ENCODE peak calls at places on chromosome 13, in nine cellular contexts. One of them, this sample, is unnamed.

GRCh38 chr13:27981006-27981708 is 7.3 kb downstream of the URAD start:
- DNase-seq in amniotic epithelial cell: no peak
- DNase-seq in hypothalamus: no peak
- DNase-seq in tibial nerve: no peak
- DNase-seq in activated CD4-positive, alpha-beta T cell treated with anti-CD3 and anti-CD28 coated beads for 36 hours: no peak
- DNase-seq in activated T-cell treated with anti-CD3 and anti-CD28 coated beads, Interleukin-2, amount 50 U/mL, for 24 hours: no peak
- DNase-seq in CD8-positive, alpha-beta memory T cell: no peak
- DNase-seq in trophoblast cell: no peak
- DNase-seq in NCI-H2029: no peak
- DNase-seq in this sample: no peak

GRCh38 chr13:101447852-101448251 is 4.6 kb upstream of the ITGBL1 start:
- DNase-seq in activated CD4-positive, alpha-beta T cell treated with anti-CD3 and anti-CD28 coated beads for 36 hours: no peak
- DNase-seq in activated T-cell treated with anti-CD3 and anti-CD28 coated beads, Interleukin-2, amount 50 U/mL, for 24 hours: no peak
- DNase-seq in amniotic epithelial cell: no peak
- DNase-seq in hypothalamus: no peak
- DNase-seq in tibial nerve: no peak
- DNase-seq in CD8-positive, alpha-beta memory T cell: no peak
- DNase-seq in NCI-H2029: no peak
- DNase-seq in trophoblast cell: no peak
- DNase-seq in this sample: no peak

GRCh38 chr13:98599502-98600328 is 22.8 kb upstream of the STK24 start:
- DNase-seq in amniotic epithelial cell: no peak
- DNase-seq in tibial nerve: no peak
- DNase-seq in hypothalamus: no peak
- DNase-seq in activated T-cell treated with anti-CD3 and anti-CD28 coated beads, Interleukin-2, amount 50 U/mL, for 24 hours: no peak
- DNase-seq in activated CD4-positive, alpha-beta T cell treated with anti-CD3 and anti-CD28 coated beads for 36 hours: no peak
- DNase-seq in trophoblast cell: no peak
- DNase-seq in CD8-positive, alpha-beta memory T cell: no peak
- DNase-seq in NCI-H2029: no peak
- DNase-seq in this sample: peak

GRCh38 chr13:98327326-98328314 is 150.6 kb upstream of the RNF113B start:
- DNase-seq in hypothalamus: no peak
- DNase-seq in amniotic epithelial cell: peak
- DNase-seq in activated T-cell treated with anti-CD3 and anti-CD28 coated beads, Interleukin-2, amount 50 U/mL, for 24 hours: no peak
- DNase-seq in CD8-positive, alpha-beta memory T cell: no peak
- DNase-seq in trophoblast cell: no peak
- DNase-seq in activated CD4-positive, alpha-beta T cell treated with anti-CD3 and anti-CD28 coated beads for 36 hours: no peak
- DNase-seq in NCI-H2029: no peak
- DNase-seq in tibial nerve: no peak
- DNase-seq in this sample: peak

GRCh38 chr13:56189439-56189838 is 951.3 kb upstream of the PRR20A start:
- DNase-seq in activated CD4-positive, alpha-beta T cell treated with anti-CD3 and anti-CD28 coated beads for 36 hours: no peak
- DNase-seq in CD8-positive, alpha-beta memory T cell: no peak
- DNase-seq in activated T-cell treated with anti-CD3 and anti-CD28 coated beads, Interleukin-2, amount 50 U/mL, for 24 hours: no peak
- DNase-seq in trophoblast cell: no peak
- DNase-seq in amniotic epithelial cell: no peak
- DNase-seq in tibial nerve: no peak
- DNase-seq in NCI-H2029: no peak
- DNase-seq in hypothalamus: no peak
- DNase-seq in this sample: no peak

GRCh38 chr13:27621116-27621365 is 651 bp upstream of the POLR1D start:
- DNase-seq in CD8-positive, alpha-beta memory T cell: no peak
- DNase-seq in NCI-H2029: peak
- DNase-seq in hypothalamus: no peak
- DNase-seq in activated T-cell treated with anti-CD3 and anti-CD28 coated beads, Interleukin-2, amount 50 U/mL, for 24 hours: no peak
- DNase-seq in activated CD4-positive, alpha-beta T cell treated with anti-CD3 and anti-CD28 coated beads for 36 hours: no peak
- DNase-seq in trophoblast cell: no peak
- DNase-seq in tibial nerve: no peak
- DNase-seq in amniotic epithelial cell: no peak
- DNase-seq in this sample: no peak

GRCh38 chr13:43686557-43686956 is 100.2 kb downstream of the ENOX1 start:
- DNase-seq in amniotic epithelial cell: peak
- DNase-seq in hypothalamus: no peak
- DNase-seq in trophoblast cell: peak
- DNase-seq in CD8-positive, alpha-beta memory T cell: no peak
- DNase-seq in tibial nerve: no peak
- DNase-seq in activated CD4-positive, alpha-beta T cell treated with anti-CD3 and anti-CD28 coated beads for 36 hours: no peak
- DNase-seq in NCI-H2029: no peak
- DNase-seq in activated T-cell treated with anti-CD3 and anti-CD28 coated beads, Interleukin-2, amount 50 U/mL, for 24 hours: no peak
- DNase-seq in this sample: peak

GRCh38 chr13:20573186-20573585 is 6.2 kb downstream of the IFT88 start:
- DNase-seq in activated T-cell treated with anti-CD3 and anti-CD28 coated beads, Interleukin-2, amount 50 U/mL, for 24 hours: no peak
- DNase-seq in amniotic epithelial cell: no peak
- DNase-seq in activated CD4-positive, alpha-beta T cell treated with anti-CD3 and anti-CD28 coated beads for 36 hours: no peak
- DNase-seq in CD8-positive, alpha-beta memory T cell: no peak
- DNase-seq in hypothalamus: no peak
- DNase-seq in tibial nerve: no peak
- DNase-seq in trophoblast cell: no peak
- DNase-seq in NCI-H2029: no peak
- DNase-seq in this sample: no peak

GRCh38 chr13:44336934-44337333 is 36.7 kb upstream of the SERP2 start:
- DNase-seq in tibial nerve: no peak
- DNase-seq in activated CD4-positive, alpha-beta T cell treated with anti-CD3 and anti-CD28 coated beads for 36 hours: no peak
- DNase-seq in CD8-positive, alpha-beta memory T cell: no peak
- DNase-seq in NCI-H2029: no peak
- DNase-seq in hypothalamus: no peak
- DNase-seq in amniotic epithelial cell: no peak
- DNase-seq in activated T-cell treated with anti-CD3 and anti-CD28 coated beads, Interleukin-2, amount 50 U/mL, for 24 hours: no peak
- DNase-seq in trophoblast cell: peak
- DNase-seq in this sample: no peak

GRCh38 chr13:106089251-106089940 is 446.1 kb downstream of the EFNB2 start:
- DNase-seq in CD8-positive, alpha-beta memory T cell: no peak
- DNase-seq in amniotic epithelial cell: no peak
- DNase-seq in activated CD4-positive, alpha-beta T cell treated with anti-CD3 and anti-CD28 coated beads for 36 hours: no peak
- DNase-seq in trophoblast cell: no peak
- DNase-seq in NCI-H2029: no peak
- DNase-seq in hypothalamus: peak
- DNase-seq in activated T-cell treated with anti-CD3 and anti-CD28 coated beads, Interleukin-2, amount 50 U/mL, for 24 hours: no peak
- DNase-seq in tibial nerve: no peak
- DNase-seq in this sample: no peak

GRCh38 chr13:40221460-40222201 is 444.8 kb downstream of the FOXO1 start:
- DNase-seq in trophoblast cell: peak
- DNase-seq in activated CD4-positive, alpha-beta T cell treated with anti-CD3 and anti-CD28 coated beads for 36 hours: peak
- DNase-seq in hypothalamus: no peak
- DNase-seq in activated T-cell treated with anti-CD3 and anti-CD28 coated beads, Interleukin-2, amount 50 U/mL, for 24 hours: peak
- DNase-seq in tibial nerve: peak
- DNase-seq in amniotic epithelial cell: peak
- DNase-seq in CD8-positive, alpha-beta memory T cell: peak
- DNase-seq in NCI-H2029: no peak
- DNase-seq in this sample: peak

GRCh38 chr13:24615114-24615513 is 65.1 kb upstream of the ATP12A start:
- DNase-seq in activated CD4-positive, alpha-beta T cell treated with anti-CD3 and anti-CD28 coated beads for 36 hours: no peak
- DNase-seq in CD8-positive, alpha-beta memory T cell: no peak
- DNase-seq in NCI-H2029: no peak
- DNase-seq in trophoblast cell: peak
- DNase-seq in tibial nerve: no peak
- DNase-seq in amniotic epithelial cell: no peak
- DNase-seq in hypothalamus: no peak
- DNase-seq in activated T-cell treated with anti-CD3 and anti-CD28 coated beads, Interleukin-2, amount 50 U/mL, for 24 hours: no peak
- DNase-seq in this sample: no peak

GRCh38 chr13:113582841-113583631 is 1.5 kb upstream of the TFDP1 start:
- DNase-seq in activated T-cell treated with anti-CD3 and anti-CD28 coated beads, Interleukin-2, amount 50 U/mL, for 24 hours: peak
- DNase-seq in tibial nerve: no peak
- DNase-seq in trophoblast cell: no peak
- DNase-seq in CD8-positive, alpha-beta memory T cell: no peak
- DNase-seq in amniotic epithelial cell: no peak
- DNase-seq in activated CD4-positive, alpha-beta T cell treated with anti-CD3 and anti-CD28 coated beads for 36 hours: no peak
- DNase-seq in NCI-H2029: no peak
- DNase-seq in hypothalamus: no peak
- DNase-seq in this sample: no peak

GRCh38 chr13:39263033-39263432 is 224.8 kb downstream of the NHLRC3 start:
- DNase-seq in hypothalamus: peak
- DNase-seq in CD8-positive, alpha-beta memory T cell: no peak
- DNase-seq in activated CD4-positive, alpha-beta T cell treated with anti-CD3 and anti-CD28 coated beads for 36 hours: peak
- DNase-seq in amniotic epithelial cell: peak
- DNase-seq in trophoblast cell: peak
- DNase-seq in tibial nerve: peak
- DNase-seq in NCI-H2029: no peak
- DNase-seq in activated T-cell treated with anti-CD3 and anti-CD28 coated beads, Interleukin-2, amount 50 U/mL, for 24 hours: peak
- DNase-seq in this sample: peak

GRCh38 chr13:79936368-79937136 is 404.4 kb downstream of the SPRY2 start:
- DNase-seq in CD8-positive, alpha-beta memory T cell: no peak
- DNase-seq in trophoblast cell: peak
- DNase-seq in tibial nerve: peak
- DNase-seq in amniotic epithelial cell: peak
- DNase-seq in activated T-cell treated with anti-CD3 and anti-CD28 coated beads, Interleukin-2, amount 50 U/mL, for 24 hours: no peak
- DNase-seq in hypothalamus: peak
- DNase-seq in activated CD4-positive, alpha-beta T cell treated with anti-CD3 and anti-CD28 coated beads for 36 hours: no peak
- DNase-seq in NCI-H2029: no peak
- DNase-seq in this sample: peak

GRCh38 chr13:23707674-23708073 is 137.5 kb downstream of the TNFRSF19 start:
- DNase-seq in activated T-cell treated with anti-CD3 and anti-CD28 coated beads, Interleukin-2, amount 50 U/mL, for 24 hours: no peak
- DNase-seq in NCI-H2029: no peak
- DNase-seq in tibial nerve: no peak
- DNase-seq in trophoblast cell: no peak
- DNase-seq in hypothalamus: no peak
- DNase-seq in CD8-positive, alpha-beta memory T cell: no peak
- DNase-seq in activated CD4-positive, alpha-beta T cell treated with anti-CD3 and anti-CD28 coated beads for 36 hours: peak
- DNase-seq in amniotic epithelial cell: peak
- DNase-seq in this sample: peak

GRCh38 chr13:25085125-25085742 is 10.7 kb upstream of the PABPC3 start:
- DNase-seq in NCI-H2029: no peak
- DNase-seq in CD8-positive, alpha-beta memory T cell: no peak
- DNase-seq in trophoblast cell: peak
- DNase-seq in amniotic epithelial cell: peak
- DNase-seq in hypothalamus: peak
- DNase-seq in tibial nerve: peak
- DNase-seq in activated T-cell treated with anti-CD3 and anti-CD28 coated beads, Interleukin-2, amount 50 U/mL, for 24 hours: no peak
- DNase-seq in activated CD4-positive, alpha-beta T cell treated with anti-CD3 and anti-CD28 coated beads for 36 hours: peak
- DNase-seq in this sample: peak

GRCh38 chr13:30676672-30677071 is 58.7 kb upstream of the ALOX5AP start:
- DNase-seq in NCI-H2029: no peak
- DNase-seq in CD8-positive, alpha-beta memory T cell: no peak
- DNase-seq in amniotic epithelial cell: no peak
- DNase-seq in hypothalamus: no peak
- DNase-seq in activated T-cell treated with anti-CD3 and anti-CD28 coated beads, Interleukin-2, amount 50 U/mL, for 24 hours: no peak
- DNase-seq in trophoblast cell: no peak
- DNase-seq in activated CD4-positive, alpha-beta T cell treated with anti-CD3 and anti-CD28 coated beads for 36 hours: no peak
- DNase-seq in tibial nerve: no peak
- DNase-seq in this sample: no peak

GRCh38 chr13:32914686-32915085 is 101.5 kb upstream of the KL start:
- DNase-seq in hypothalamus: no peak
- DNase-seq in CD8-positive, alpha-beta memory T cell: no peak
- DNase-seq in tibial nerve: no peak
- DNase-seq in activated CD4-positive, alpha-beta T cell treated with anti-CD3 and anti-CD28 coated beads for 36 hours: no peak
- DNase-seq in NCI-H2029: no peak
- DNase-seq in activated T-cell treated with anti-CD3 and anti-CD28 coated beads, Interleukin-2, amount 50 U/mL, for 24 hours: no peak
- DNase-seq in trophoblast cell: no peak
- DNase-seq in amniotic epithelial cell: no peak
- DNase-seq in this sample: no peak

GRCh38 chr13:24202215-24202614 is 41.7 kb downstream of the SPATA13 start:
- DNase-seq in NCI-H2029: no peak
- DNase-seq in tibial nerve: no peak
- DNase-seq in activated T-cell treated with anti-CD3 and anti-CD28 coated beads, Interleukin-2, amount 50 U/mL, for 24 hours: no peak
- DNase-seq in trophoblast cell: no peak
- DNase-seq in activated CD4-positive, alpha-beta T cell treated with anti-CD3 and anti-CD28 coated beads for 36 hours: no peak
- DNase-seq in CD8-positive, alpha-beta memory T cell: no peak
- DNase-seq in amniotic epithelial cell: no peak
- DNase-seq in hypothalamus: no peak
- DNase-seq in this sample: no peak

GRCh38 chr13:67506407-67506806 is 276.3 kb upstream of the PCDH9 start:
- DNase-seq in amniotic epithelial cell: no peak
- DNase-seq in trophoblast cell: no peak
- DNase-seq in NCI-H2029: no peak
- DNase-seq in CD8-positive, alpha-beta memory T cell: no peak
- DNase-seq in activated T-cell treated with anti-CD3 and anti-CD28 coated beads, Interleukin-2, amount 50 U/mL, for 24 hours: no peak
- DNase-seq in hypothalamus: no peak
- DNase-seq in activated CD4-positive, alpha-beta T cell treated with anti-CD3 and anti-CD28 coated beads for 36 hours: no peak
- DNase-seq in tibial nerve: no peak
- DNase-seq in this sample: no peak

GRCh38 chr13:37187110-37187509 is 81.6 kb upstream of the CSNK1A1L start:
- DNase-seq in tibial nerve: no peak
- DNase-seq in CD8-positive, alpha-beta memory T cell: no peak
- DNase-seq in NCI-H2029: no peak
- DNase-seq in amniotic epithelial cell: no peak
- DNase-seq in trophoblast cell: peak
- DNase-seq in hypothalamus: no peak
- DNase-seq in activated T-cell treated with anti-CD3 and anti-CD28 coated beads, Interleukin-2, amount 50 U/mL, for 24 hours: no peak
- DNase-seq in activated CD4-positive, alpha-beta T cell treated with anti-CD3 and anti-CD28 coated beads for 36 hours: no peak
- DNase-seq in this sample: peak

GRCh38 chr13:93169980-93170379 is 56.6 kb upstream of the GPC6 start:
- DNase-seq in activated CD4-positive, alpha-beta T cell treated with anti-CD3 and anti-CD28 coated beads for 36 hours: no peak
- DNase-seq in CD8-positive, alpha-beta memory T cell: no peak
- DNase-seq in amniotic epithelial cell: peak
- DNase-seq in hypothalamus: no peak
- DNase-seq in trophoblast cell: no peak
- DNase-seq in activated T-cell treated with anti-CD3 and anti-CD28 coated beads, Interleukin-2, amount 50 U/mL, for 24 hours: no peak
- DNase-seq in tibial nerve: no peak
- DNase-seq in NCI-H2029: no peak
- DNase-seq in this sample: peak

GRCh38 chr13:46181799-46182490 is at the start of gene LCP1:
- DNase-seq in NCI-H2029: peak
- DNase-seq in CD8-positive, alpha-beta memory T cell: peak
- DNase-seq in amniotic epithelial cell: no peak
- DNase-seq in trophoblast cell: peak
- DNase-seq in hypothalamus: no peak
- DNase-seq in activated T-cell treated with anti-CD3 and anti-CD28 coated beads, Interleukin-2, amount 50 U/mL, for 24 hours: peak
- DNase-seq in tibial nerve: peak
- DNase-seq in activated CD4-positive, alpha-beta T cell treated with anti-CD3 and anti-CD28 coated beads for 36 hours: peak
- DNase-seq in this sample: no peak

GRCh38 chr13:51425410-51426042 is 27.3 kb downstream of the INTS6 start:
- DNase-seq in activated CD4-positive, alpha-beta T cell treated with anti-CD3 and anti-CD28 coated beads for 36 hours: no peak
- DNase-seq in hypothalamus: no peak
- DNase-seq in activated T-cell treated with anti-CD3 and anti-CD28 coated beads, Interleukin-2, amount 50 U/mL, for 24 hours: no peak
- DNase-seq in tibial nerve: no peak
- DNase-seq in amniotic epithelial cell: peak
- DNase-seq in NCI-H2029: no peak
- DNase-seq in trophoblast cell: no peak
- DNase-seq in CD8-positive, alpha-beta memory T cell: no peak
- DNase-seq in this sample: peak

GRCh38 chr13:97913206-97913605 is 40.3 kb upstream of the IPO5 start:
- DNase-seq in hypothalamus: no peak
- DNase-seq in NCI-H2029: no peak
- DNase-seq in CD8-positive, alpha-beta memory T cell: no peak
- DNase-seq in amniotic epithelial cell: no peak
- DNase-seq in activated CD4-positive, alpha-beta T cell treated with anti-CD3 and anti-CD28 coated beads for 36 hours: no peak
- DNase-seq in tibial nerve: no peak
- DNase-seq in trophoblast cell: no peak
- DNase-seq in activated T-cell treated with anti-CD3 and anti-CD28 coated beads, Interleukin-2, amount 50 U/mL, for 24 hours: no peak
- DNase-seq in this sample: no peak

GRCh38 chr13:49000247-49000646 is 24.5 kb downstream of the FNDC3A start:
- DNase-seq in activated T-cell treated with anti-CD3 and anti-CD28 coated beads, Interleukin-2, amount 50 U/mL, for 24 hours: no peak
- DNase-seq in NCI-H2029: no peak
- DNase-seq in amniotic epithelial cell: no peak
- DNase-seq in trophoblast cell: no peak
- DNase-seq in hypothalamus: no peak
- DNase-seq in activated CD4-positive, alpha-beta T cell treated with anti-CD3 and anti-CD28 coated beads for 36 hours: no peak
- DNase-seq in tibial nerve: no peak
- DNase-seq in CD8-positive, alpha-beta memory T cell: no peak
- DNase-seq in this sample: no peak

GRCh38 chr13:33799950-33800592 is 17.9 kb upstream of the RFC3 start:
- DNase-seq in NCI-H2029: no peak
- DNase-seq in tibial nerve: no peak
- DNase-seq in activated CD4-positive, alpha-beta T cell treated with anti-CD3 and anti-CD28 coated beads for 36 hours: no peak
- DNase-seq in amniotic epithelial cell: peak
- DNase-seq in trophoblast cell: no peak
- DNase-seq in CD8-positive, alpha-beta memory T cell: no peak
- DNase-seq in hypothalamus: no peak
- DNase-seq in activated T-cell treated with anti-CD3 and anti-CD28 coated beads, Interleukin-2, amount 50 U/mL, for 24 hours: no peak
- DNase-seq in this sample: peak

GRCh38 chr13:30616927-30617314 is 799 bp upstream of the USPL1 start:
- DNase-seq in tibial nerve: peak
- DNase-seq in CD8-positive, alpha-beta memory T cell: peak
- DNase-seq in hypothalamus: peak
- DNase-seq in trophoblast cell: peak
- DNase-seq in activated T-cell treated with anti-CD3 and anti-CD28 coated beads, Interleukin-2, amount 50 U/mL, for 24 hours: no peak
- DNase-seq in activated CD4-positive, alpha-beta T cell treated with anti-CD3 and anti-CD28 coated beads for 36 hours: no peak
- DNase-seq in amniotic epithelial cell: peak
- DNase-seq in NCI-H2029: peak
- DNase-seq in this sample: peak

GRCh38 chr13:107641574-107641973 is 573.8 kb downstream of the LIG4 start:
- DNase-seq in activated T-cell treated with anti-CD3 and anti-CD28 coated beads, Interleukin-2, amount 50 U/mL, for 24 hours: no peak
- DNase-seq in activated CD4-positive, alpha-beta T cell treated with anti-CD3 and anti-CD28 coated beads for 36 hours: no peak
- DNase-seq in trophoblast cell: no peak
- DNase-seq in amniotic epithelial cell: no peak
- DNase-seq in NCI-H2029: peak
- DNase-seq in CD8-positive, alpha-beta memory T cell: no peak
- DNase-seq in hypothalamus: no peak
- DNase-seq in tibial nerve: no peak
- DNase-seq in this sample: no peak

GRCh38 chr13:94988654-94989053 is 276.3 kb upstream of the SOX21 start:
- DNase-seq in activated CD4-positive, alpha-beta T cell treated with anti-CD3 and anti-CD28 coated beads for 36 hours: no peak
- DNase-seq in tibial nerve: no peak
- DNase-seq in hypothalamus: no peak
- DNase-seq in NCI-H2029: no peak
- DNase-seq in CD8-positive, alpha-beta memory T cell: no peak
- DNase-seq in activated T-cell treated with anti-CD3 and anti-CD28 coated beads, Interleukin-2, amount 50 U/mL, for 24 hours: no peak
- DNase-seq in trophoblast cell: no peak
- DNase-seq in amniotic epithelial cell: peak
- DNase-seq in this sample: peak